ENCODE peak calls at places on chromosomes 5 and 9, in eight cellular contexts. P is CD4-positive, alpha-beta T cell; O is cardiac muscle cell; Z is NCI-H1092; H is EH; L is amniotic epithelial cell; I is stimulated activated CD4-positive, alpha-beta T cell treated with anti-CD3 and anti-CD28 coated beads, TNF-alpha, amount 100 ng/mL, for 1 hour; J is immature natural killer cell. M is an unnamed sample.

GRCh38 chr9:104921067-104921741 is 6.8 kb downstream of the ABCA1 start:
- DNase-seq in J (no peak), P (no peak), Z (no peak), I (no peak), L (no peak), H (no peak), O (peak; percentile 17), M (no peak)

GRCh38 chr9:35051069-35051967 is 21.1 kb downstream of the VCP start:
- DNase-seq in J (peak; percentile 28), O (peak; percentile 75), P (peak; percentile 36), L (peak; percentile 63), Z (peak; percentile 5), I (no peak), H (peak; percentile 58), M (peak; percentile 19)

GRCh38 chr5:135986891-135987401 is 32.2 kb upstream of the LECT2 start:
- DNase-seq in O (no peak), I (no peak), H (peak; percentile 61), J (no peak), P (no peak), L (no peak), Z (no peak), M (no peak)

GRCh38 chr9:92151691-92152393 is 36.6 kb upstream of the SPTLC1 start:
- DNase-seq in P (no peak), I (no peak), L (peak; percentile 86), Z (peak; percentile 24), H (peak; percentile 89), J (no peak), O (peak; percentile 44), M (no peak)

GRCh38 chr9:106920701-106921283 is 57.8 kb downstream of the ZNF462 start:
- DNase-seq in J (no peak), Z (no peak), L (peak; percentile 46), I (no peak), P (no peak), H (peak; percentile 32), O (peak; percentile 52), M (no peak)

GRCh38 chr5:177134653-177135225 is 1.2 kb downstream of the NSD1 start:
- DNase-seq in H (peak; percentile 25), J (no peak), Z (no peak), O (no peak), L (no peak), I (no peak), P (no peak), M (no peak)

GRCh38 chr5:53488195-53488594 is 7.8 kb downstream of the FST start:
- DNase-seq in P (no peak), L (no peak), H (no peak), Z (no peak), J (no peak), I (no peak), O (no peak), M (no peak)

GRCh38 chr9:117929873-117930272 is 225.7 kb downstream of the TLR4 start:
- DNase-seq in L (no peak), H (peak; percentile 41), Z (no peak), I (no peak), O (no peak), P (no peak), J (no peak), M (no peak)

GRCh38 chr5:17217421-17218352 is at the start of gene BASP1:
- DNase-seq in J (peak; percentile 21), Z (peak; percentile 79), P (peak; percentile 41), H (peak; percentile 85), L (peak; percentile 79), O (peak; percentile 91), I (no peak), M (peak; percentile 30)

GRCh38 chr5:79503794-79504495 is 10.0 kb downstream of the HOMER1 start:
- DNase-seq in Z (no peak), H (no peak), O (no peak), L (peak; percentile 72), J (no peak), I (no peak), P (no peak), M (no peak)

GRCh38 chr5:78537821-78538220 is 110.8 kb downstream of the LHFPL2 start:
- DNase-seq in Z (peak; percentile 1), O (peak; percentile 77), J (no peak), L (peak; percentile 62), P (no peak), H (peak; percentile 67), I (no peak), M (no peak)

GRCh38 chr9:110821064-110821463 is 152.5 kb downstream of the MUSK start:
- DNase-seq in L (peak; percentile 42), P (no peak), Z (no peak), J (no peak), H (peak; percentile 22), I (no peak), O (no peak), M (no peak)

GRCh38 chr9:29968831-29969230 is 2395.6 kb upstream of the C9orf72 start:
- DNase-seq in H (no peak), J (no peak), P (no peak), I (no peak), O (no peak), Z (no peak), L (no peak), M (no peak)

GRCh38 chr5:120255214-120255613 is 208.9 kb upstream of the PRR16 start:
- DNase-seq in L (no peak), H (peak; percentile 10), P (no peak), Z (no peak), O (no peak), I (no peak), J (no peak), M (no peak)

GRCh38 chr5:1466631-1467265 is 21.5 kb upstream of the SLC6A3 start:
- DNase-seq in H (no peak), O (no peak), Z (no peak), I (no peak), P (no peak), L (no peak), J (no peak), M (no peak)

GRCh38 chr5:172123269-172123692 is 64.7 kb downstream of the STK10 start:
- DNase-seq in O (peak; percentile 86), P (no peak), H (peak; percentile 92), J (no peak), I (no peak), L (peak; percentile 63), Z (peak; percentile 42), M (no peak)

GRCh38 chr5:98050583-98050982 is 722.9 kb upstream of the RGMB start:
- DNase-seq in Z (no peak), I (no peak), O (peak; percentile 4), J (no peak), L (peak; percentile 60), P (no peak), H (peak; percentile 70), M (no peak)

GRCh38 chr9:88180084-88180765 is 42.0 kb upstream of the SPATA31C2 start:
- DNase-seq in H (no peak), O (no peak), P (no peak), L (no peak), Z (no peak), I (no peak), J (no peak), M (no peak)

GRCh38 chr9:122205176-122205575 is 23.6 kb downstream of the LHX6 start:
- DNase-seq in J (no peak), P (no peak), H (no peak), L (no peak), Z (no peak), I (no peak), O (no peak), M (no peak)

GRCh38 chr5:142529626-142530278 is 156.1 kb downstream of the FGF1 start:
- DNase-seq in P (no peak), O (peak; percentile 34), J (no peak), H (peak; percentile 70), Z (no peak), I (no peak), L (peak; percentile 84), M (no peak)

GRCh38 chr9:126475933-126476555 is 137.7 kb upstream of the LMX1B start:
- DNase-seq in O (no peak), H (no peak), I (no peak), L (no peak), J (no peak), P (no peak), Z (no peak), M (no peak)

GRCh38 chr5:123125172-123125508 is 36.1 kb downstream of the PRDM6 start:
- DNase-seq in J (no peak), Z (no peak), L (peak; percentile 75), I (no peak), H (peak; percentile 37), P (no peak), O (no peak), M (no peak)

GRCh38 chr5:112127856-112128255 is 291.2 kb downstream of the EPB41L4A start:
- DNase-seq in P (no peak), H (no peak), O (no peak), L (no peak), I (no peak), J (no peak), Z (no peak), M (no peak)

GRCh38 chr5:148391422-148391821 is 7.7 kb downstream of the FBXO38 start:
- DNase-seq in J (no peak), L (no peak), H (no peak), O (peak; percentile 32), I (no peak), Z (no peak), P (no peak), M (no peak)

GRCh38 chr9:69122391-69123141 is 51.5 kb upstream of the TJP2 start:
- DNase-seq in P (no peak), L (peak; percentile 62), H (peak; percentile 88), J (no peak), Z (no peak), I (no peak), O (peak; percentile 88), M (no peak)

GRCh38 chr5:83145241-83145640 is 67.9 kb downstream of the XRCC4 start:
- DNase-seq in P (no peak), O (no peak), J (no peak), I (no peak), L (peak; percentile 60), H (no peak), Z (no peak), M (no peak)

GRCh38 chr9:16704096-16704488 is 166.4 kb downstream of the BNC2 start:
- DNase-seq in I (no peak), L (no peak), Z (no peak), J (no peak), H (no peak), O (no peak), P (no peak), M (no peak)

GRCh38 chr5:169085656-169086055 is 215.3 kb downstream of the SLIT3 start:
- DNase-seq in H (no peak), P (no peak), L (no peak), I (no peak), O (no peak), J (no peak), Z (no peak), M (no peak)

GRCh38 chr5:135011355-135012032 is 22.5 kb downstream of the PITX1 start:
- DNase-seq in L (no peak), J (no peak), P (no peak), Z (no peak), I (no peak), H (no peak), O (no peak), M (no peak)

GRCh38 chr9:120982851-120983250 is 56.3 kb upstream of the TRAF1 start:
- DNase-seq in Z (no peak), H (peak; percentile 57), I (no peak), P (no peak), O (peak; percentile 25), J (no peak), L (peak; percentile 55), M (no peak)

GRCh38 chr9:124394167-124394566 is 21.1 kb downstream of the PSMB7 start:
- DNase-seq in L (no peak), H (no peak), O (no peak), J (no peak), I (no peak), Z (no peak), P (no peak), M (no peak)

GRCh38 chr5:119398713-119399492 is 43.1 kb downstream of the TNFAIP8 start:
- DNase-seq in Z (no peak), O (peak; percentile 44), J (no peak), P (no peak), I (no peak), L (peak; percentile 55), H (peak; percentile 55), M (no peak)

GRCh38 chr5:72486371-72486770 is 20.8 kb downstream of the ZNF366 start:
- DNase-seq in P (no peak), O (peak; percentile 90), I (no peak), J (no peak), H (peak; percentile 92), Z (no peak), L (no peak), M (no peak)

GRCh38 chr9:114931407-114931806 is 1.0 kb upstream of the TNFSF8 start:
- DNase-seq in Z (no peak), I (no peak), J (no peak), P (no peak), L (no peak), H (no peak), O (no peak), M (no peak)